ENCODE peak calls at places on chromosomes 4 and X, in ten cellular contexts. F is mammary epithelial cell, V is astrocyte, N is neuronal stem cell, X is Karpas-422, U is OCI-LY7, W is GM23248, Q is fibroblast of lung, M is neural progenitor cell, R is mesenchymal stem cell. S is an unnamed sample.

GRCh38 chr4:99816611-99817309 is at the start of gene DAPP1:
- DNase-seq in X (peak; percentile 98), F (peak; percentile 99), V (no peak), Q (no peak), W (no peak), R (no peak), U (peak; percentile 96), N (no peak), M (no peak), S (peak; percentile 94)

GRCh38 chr4:176838611-176839411 is 46.1 kb upstream of the VEGFC start:
- DNase-seq in N (no peak), X (no peak), U (no peak), F (peak; percentile 80), W (peak; percentile 70), R (peak; percentile 87), Q (peak; percentile 87), M (no peak), V (peak; percentile 90), S (no peak)

GRCh38 chr4:172308078-172308477 is 494.9 kb downstream of the GALNTL6 start:
- DNase-seq in N (no peak), V (no peak), M (no peak), X (no peak), W (no peak), F (no peak), R (no peak), Q (no peak), U (peak; percentile 2), S (no peak)

GRCh38 chr4:126991965-126992364 is 640.8 kb upstream of the INTU start:
- DNase-seq in X (no peak), N (no peak), M (no peak), Q (peak; percentile 50), F (peak; percentile 51), W (peak; percentile 33), V (peak; percentile 32), U (no peak), R (no peak), S (no peak)

GRCh38 chr4:86013623-86014022 is 346.2 kb downstream of the MAPK10 start:
- DNase-seq in R (no peak), F (no peak), Q (peak; percentile 82), X (no peak), W (peak; percentile 35), V (peak; percentile 76), N (no peak), M (no peak), U (no peak), S (no peak)

GRCh38 chr4:2938906-2939305 is 24.3 kb downstream of the NOP14 start:
- DNase-seq in R (no peak), N (no peak), U (no peak), F (no peak), V (no peak), Q (no peak), W (no peak), X (no peak), M (no peak), S (no peak)

GRCh38 chrX:5586726-5587125 is 641.9 kb downstream of the NLGN4X start:
- DNase-seq in W (no peak), V (no peak), R (no peak), M (no peak), F (no peak), X (no peak), Q (no peak), U (no peak), N (no peak), S (no peak)

GRCh38 chrX:15988661-15989603 is 134.3 kb upstream of the AP1S2 start:
- DNase-seq in R (peak; percentile 77), W (peak; percentile 73), F (peak; percentile 31), M (no peak), X (peak; percentile 95), N (no peak), U (peak; percentile 37), Q (peak; percentile 68), V (peak; percentile 58), S (no peak)

GRCh38 chrX:17613979-17614572 is 123.2 kb upstream of the SCML1 start:
- DNase-seq in M (no peak), F (peak; percentile 76), N (no peak), U (no peak), Q (peak; percentile 88), X (no peak), V (peak; percentile 84), R (no peak), W (no peak), S (no peak)

GRCh38 chrX:40720811-40721210 is 14.5 kb downstream of the MED14 start:
- DNase-seq in N (no peak), Q (no peak), X (no peak), R (no peak), V (no peak), U (no peak), M (no peak), W (no peak), F (no peak), S (no peak)

GRCh38 chr4:23921447-23921845 is 31.6 kb upstream of the PPARGC1A start:
- DNase-seq in U (no peak), M (peak; percentile 39), Q (peak; percentile 84), N (no peak), V (peak; percentile 79), X (no peak), W (no peak), F (peak; percentile 69), R (no peak), S (no peak)

GRCh38 chr4:76219299-76220055 is 5.9 kb upstream of the SCARB2 start:
- DNase-seq in R (peak; percentile 83), U (no peak), F (peak; percentile 61), N (no peak), V (peak; percentile 4), Q (peak; percentile 14), M (no peak), W (peak; percentile 78), X (no peak), S (no peak)

GRCh38 chr4:159735281-159736207 is 632.7 kb downstream of the RAPGEF2 start:
- DNase-seq in W (no peak), M (no peak), F (no peak), U (no peak), X (no peak), Q (no peak), R (no peak), V (no peak), N (no peak), S (no peak)

DNA sequence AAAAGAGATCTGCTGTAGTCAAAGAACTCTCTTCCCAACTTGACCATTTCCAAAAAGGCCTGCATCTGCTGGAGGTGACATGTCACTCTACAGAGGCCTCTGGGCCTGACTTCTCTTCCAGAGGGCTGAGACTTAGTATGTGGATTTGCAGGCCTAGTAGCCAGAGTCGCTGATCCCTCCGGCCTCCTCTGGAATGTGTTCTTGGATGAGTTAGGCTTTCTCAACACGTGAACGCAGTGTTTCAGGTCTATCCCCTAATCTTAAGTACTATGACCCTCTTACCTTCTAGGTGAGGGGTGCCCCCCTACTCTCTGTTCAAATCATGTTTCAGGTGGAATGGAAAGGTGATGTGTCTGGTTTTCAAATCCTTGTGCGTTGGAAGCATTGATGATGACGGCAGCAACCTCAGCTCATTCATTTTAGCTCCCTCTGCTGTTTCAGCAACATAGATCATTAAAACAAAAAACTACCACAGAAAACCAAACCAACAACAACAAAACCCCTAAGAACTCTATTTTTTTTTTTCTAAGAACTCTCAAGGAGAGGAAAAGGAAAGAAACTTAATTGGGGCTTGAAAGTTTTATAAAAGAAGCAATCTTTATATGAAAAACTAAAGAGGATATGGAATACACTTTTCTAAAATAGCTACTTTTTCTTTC is 56.4 kb downstream of the RWDD4 start:
- DNase-seq in F (peak; percentile 12), V (peak; percentile 15), U (no peak), W (peak; percentile 53), R (peak; percentile 30), N (no peak), Q (peak; percentile 26), X (no peak), M (no peak), S (no peak)
- H2AFZ ChIP-seq in F (peak overlapping the region; percentile 22), V (peak overlapping the region; percentile 81), U (no peak overlapping the region), W (peak overlapping the region; percentile 72), R (no peak overlapping the region), N (peak overlapping the region; percentile 19), Q (no peak overlapping the region), X (no peak overlapping the region), M (peak overlapping the region; percentile 92), S (no peak overlapping the region)

GRCh38 chrX:45566456-45566855 is 365.8 kb upstream of the DIPK2B start:
- DNase-seq in V (no peak), N (no peak), Q (no peak), U (no peak), F (no peak), W (no peak), M (no peak), R (no peak), X (no peak), S (no peak)
- H2AFZ ChIP-seq in V (no peak overlapping the region), N (no peak overlapping the region), Q (no peak overlapping the region), U (no peak overlapping the region), F (no peak overlapping the region), W (no peak overlapping the region), M (no peak overlapping the region), R (no peak overlapping the region), X (no peak overlapping the region), S (no peak overlapping the region)

DNA sequence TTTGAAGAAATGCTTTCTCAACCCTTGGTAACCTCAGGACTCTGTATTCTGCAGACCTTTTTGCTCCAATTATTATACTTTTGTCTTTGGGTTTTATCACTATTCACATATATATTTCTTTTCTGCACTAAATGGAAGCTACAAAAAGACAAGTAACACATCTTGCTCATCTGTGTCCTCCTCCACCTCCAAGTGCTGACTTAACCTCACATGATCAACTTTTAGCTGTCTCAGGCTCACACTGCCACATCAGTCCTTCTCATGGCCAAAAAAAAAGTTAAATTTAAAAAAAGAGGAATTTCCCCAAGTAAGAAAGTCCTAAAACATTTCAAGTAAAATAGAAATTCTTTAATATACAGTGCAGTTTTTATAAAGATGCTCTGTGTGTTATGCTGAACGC is 37.7 kb downstream of the ARAP2 start:
- DNase-seq in M (no peak), W (no peak), Q (no peak), X (no peak), F (no peak), U (no peak), N (no peak), V (no peak), R (no peak), S (no peak)
- H2AFZ ChIP-seq in M (no peak overlapping the region), W (no peak overlapping the region), Q (no peak overlapping the region), X (no peak overlapping the region), F (no peak overlapping the region), U (no peak overlapping the region), N (no peak overlapping the region), V (no peak overlapping the region), R (no peak overlapping the region), S (no peak overlapping the region)

GRCh38 chr4:113561092-113561491 is 200.4 kb downstream of the CAMK2D start:
- DNase-seq in M (no peak), Q (no peak), W (no peak), U (no peak), X (no peak), R (no peak), N (no peak), F (no peak), V (no peak), S (no peak)

GRCh38 chr4:113561758-113562157 is 199.8 kb downstream of the CAMK2D start:
- DNase-seq in F (no peak), V (no peak), N (no peak), R (no peak), W (no peak), U (no peak), M (no peak), X (no peak), Q (no peak), S (no peak)

GRCh38 chr4:113559947-113560346 is 201.6 kb downstream of the CAMK2D start:
- DNase-seq in X (no peak), W (no peak), R (no peak), Q (no peak), N (no peak), M (peak; percentile 11), V (no peak), F (no peak), U (no peak), S (no peak)

GRCh38 chr4:113563691-113564378 is 197.7 kb downstream of the CAMK2D start:
- DNase-seq in M (no peak), F (no peak), U (peak; percentile 55), X (peak; percentile 79), V (no peak), N (no peak), Q (no peak), R (no peak), W (no peak), S (no peak)

GRCh38 chr4:113560579-113560978 is 201.0 kb downstream of the CAMK2D start:
- DNase-seq in U (no peak), R (no peak), N (no peak), V (no peak), Q (no peak), M (no peak), W (peak; percentile 25), X (no peak), F (no peak), S (no peak)
- H2AFZ ChIP-seq in U (no peak overlapping the region), R (no peak overlapping the region), N (no peak overlapping the region), V (no peak overlapping the region), Q (no peak overlapping the region), M (no peak overlapping the region), W (no peak overlapping the region), X (no peak overlapping the region), F (peak overlapping the region; percentile 28), S (no peak overlapping the region)

S was measured in GM12878.